ENCODE peak calls at places on chromosomes 6 and 20, in four cellular contexts. S, P, F and O are unnamed samples.

GRCh38 chr6:113995632-113996031 is 24.7 kb upstream of the HDAC2 start:
- DNase-seq in S (no peak), P (peak; percentile 98), F (no peak), O (peak; percentile 86)

GRCh38 chr6:119830069-119830468 is 480.5 kb upstream of the MAN1A1 start:
- DNase-seq in S (no peak), P (no peak), F (no peak), O (no peak)

GRCh38 chr20:44702776-44703175 is 12.4 kb upstream of the CCN5 start:
- DNase-seq in S (no peak), P (peak; percentile 91), F (no peak), O (peak; percentile 94)

GRCh38 chr6:162151050-162151658 is 576.4 kb downstream of the PRKN start:
- DNase-seq in S (no peak), P (no peak), F (no peak), O (no peak)

GRCh38 chr6:68527691-68528090 is 107.4 kb upstream of the ADGRB3 start:
- DNase-seq in S (no peak), P (no peak), F (no peak), O (no peak)

GRCh38 chr6:39430968-39431523 is 108.5 kb upstream of the KCNK16 start:
- DNase-seq in S (no peak), P (no peak), F (no peak), O (no peak)

GRCh38 chr6:40692311-40692710 is 105.1 kb upstream of the LRFN2 start:
- DNase-seq in S (no peak), P (no peak), F (no peak), O (no peak)

GRCh38 chr6:160133441-160134336 is 12.1 kb downstream of the SLC22A1 start:
- DNase-seq in S (no peak), P (no peak), F (no peak), O (no peak)

GRCh38 chr20:3894796-3895195 is 5.6 kb downstream of the PANK2 start:
- DNase-seq in S (no peak), P (no peak), F (no peak), O (no peak)
- H3K4me3 ChIP-seq in S (peak overlapping the region; percentile 45), P (no peak overlapping the region), F (no peak overlapping the region), O (no peak overlapping the region)

DNA sequence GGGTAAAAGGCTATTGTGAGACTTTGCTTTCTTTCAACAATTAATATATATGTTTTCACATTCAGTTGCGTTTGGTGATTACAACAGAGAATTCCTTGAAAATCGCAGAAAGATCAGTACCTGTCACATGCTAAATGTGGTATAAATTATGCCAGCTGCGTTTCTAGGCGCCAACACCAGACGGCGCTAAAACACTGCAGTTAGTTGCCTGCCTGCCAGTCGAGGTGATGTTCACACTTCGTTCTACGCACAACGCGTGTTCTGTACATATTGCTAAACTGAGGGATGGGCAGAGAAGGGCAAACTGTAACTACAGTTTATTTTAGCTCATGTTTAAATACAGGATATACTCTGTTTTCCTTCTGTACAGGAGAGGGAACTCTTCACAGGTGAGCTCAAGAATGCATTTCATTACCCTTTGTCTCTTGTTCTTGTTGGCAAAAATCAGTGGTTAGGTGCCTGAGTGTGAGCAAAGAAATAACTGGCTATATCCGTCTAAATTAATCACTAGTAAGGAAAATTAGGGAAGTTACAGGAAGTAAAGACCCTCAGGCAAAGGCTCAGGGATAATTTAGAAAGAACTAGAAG is 100.1 kb upstream of the RGS17 start:
- DNase-seq in S (no peak), P (peak; percentile 12), F (peak; percentile 7), O (peak; percentile 33)
- TF ChIP-seq FOS in S (no peak), P (no peak), F (no peak), O (no peak)

DNA sequence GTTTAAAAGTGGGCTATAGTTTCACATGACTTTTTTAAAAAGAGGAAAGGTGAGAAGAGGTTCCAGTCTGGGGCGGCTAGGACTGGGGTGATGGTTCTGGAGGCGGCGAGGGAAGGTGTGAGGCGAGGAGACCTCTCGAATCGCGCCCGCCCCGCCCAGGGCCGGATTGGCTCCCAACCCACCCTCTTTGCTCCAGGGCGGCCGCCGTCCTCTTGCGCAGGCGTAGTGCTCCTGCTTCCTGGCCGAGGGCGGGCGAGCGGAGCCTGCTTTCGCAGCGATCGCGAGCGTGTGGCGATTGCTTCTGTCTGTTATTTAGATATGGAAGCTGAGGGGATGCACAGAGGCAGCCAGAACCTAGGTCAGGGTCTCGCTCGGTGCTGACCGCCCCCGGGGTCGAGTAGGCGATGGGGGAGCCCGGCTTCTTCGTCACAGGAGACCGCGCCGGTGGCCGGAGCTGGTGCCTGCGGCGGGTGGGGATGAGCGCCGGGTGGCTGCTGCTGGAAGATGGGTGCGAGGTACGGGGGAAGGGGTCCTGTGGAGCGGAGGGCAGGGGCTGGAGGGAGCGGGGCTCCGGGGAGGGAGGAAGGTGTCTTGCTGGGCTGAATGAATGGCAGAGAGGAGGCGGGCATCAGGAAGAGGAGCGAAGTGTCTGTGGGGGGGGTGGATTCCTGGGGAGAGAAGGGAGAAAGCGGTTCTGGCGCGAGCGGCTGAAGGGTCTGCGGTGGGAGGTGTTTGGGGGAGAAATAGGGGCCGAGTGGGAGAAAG is at the start of gene RNF8:
- DNase-seq in S (peak; percentile 64), P (peak; percentile 82), F (peak; percentile 97), O (peak; percentile 92)
- TF ChIP-seq POLR2A in S (peak; percentile 85), P (peak; percentile 9), F (peak; percentile 86), O (peak; percentile 76)

GRCh38 chr6:167420177-167420576 is 95.3 kb downstream of the TTLL2 start:
- DNase-seq in S (no peak), P (no peak), F (no peak), O (no peak)
- H3K4me3 ChIP-seq in S (no peak overlapping the region), P (no peak overlapping the region), F (no peak overlapping the region), O (no peak overlapping the region)

DNA sequence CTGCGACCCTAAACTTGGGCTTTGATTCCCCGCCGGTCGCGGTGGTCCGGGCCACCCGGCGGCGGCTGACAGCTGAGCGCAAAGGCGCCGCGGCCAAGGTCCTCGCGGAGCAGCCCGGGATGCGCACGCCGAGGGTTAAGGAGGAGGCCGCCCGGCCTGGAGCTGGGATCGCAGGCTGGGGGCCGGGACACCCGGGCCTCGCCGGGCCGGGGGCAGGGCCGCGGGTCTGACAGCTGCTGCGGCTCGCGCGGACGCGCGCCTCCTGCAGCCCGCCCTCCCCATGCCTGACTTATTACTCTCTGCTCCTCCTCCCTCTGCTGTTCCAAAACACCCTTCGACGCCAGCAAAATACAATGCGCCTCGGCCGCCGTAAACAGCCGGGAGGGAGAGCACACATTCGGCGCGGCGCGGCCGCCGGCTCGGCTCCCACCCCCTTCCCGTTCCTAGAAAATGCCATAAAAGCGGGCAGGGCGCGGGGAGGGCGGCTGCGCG is 743 bp downstream of the BACH2 start:
- DNase-seq in S (no peak), P (peak; percentile 68), F (peak; percentile 67), O (peak; percentile 73)
- TF ChIP-seq FOS in S (no peak), P (no peak), F (no peak), O (no peak)

GRCh38 chr6:131970460-131970859 is 19.3 kb upstream of the CCN2 start:
- DNase-seq in S (no peak), P (no peak), F (no peak), O (no peak)
- TF ChIP-seq POLR2A in S (no peak), P (no peak), F (no peak), O (no peak)

DNA sequence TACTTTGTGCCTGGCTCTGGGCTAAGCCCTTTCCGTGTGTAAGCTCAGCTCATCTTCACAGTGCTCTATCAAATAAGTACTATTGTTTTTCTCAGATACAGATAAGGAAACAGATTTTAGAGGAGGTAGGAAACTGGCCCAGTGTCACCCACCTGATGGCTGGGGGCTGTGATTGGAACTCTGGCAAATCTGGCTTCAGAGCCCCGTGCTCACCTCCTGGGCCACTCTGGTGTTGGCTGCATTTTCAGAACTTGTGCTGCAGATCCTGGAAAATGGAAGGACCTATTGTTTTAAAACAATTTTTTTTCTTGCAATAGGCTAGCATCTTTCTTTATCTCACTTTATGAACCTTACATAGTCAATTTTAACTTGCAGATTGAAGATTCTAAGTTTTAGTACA is 5.7 kb downstream of the STX16 start:
- DNase-seq in S (no peak), P (no peak), F (no peak), O (no peak)
- H3K4me3 ChIP-seq in S (peak overlapping the region; percentile 11), P (no peak overlapping the region), F (no peak overlapping the region), O (no peak overlapping the region)

GRCh38 chr6:2760882-2761842 is 4.0 kb upstream of the WRNIP1 start:
- DNase-seq in S (no peak), P (no peak), F (peak; percentile 49), O (peak; percentile 26)
- TF ChIP-seq FOS in S (no peak), P (no peak), F (no peak), O (no peak)

GRCh38 chr6:3291346-3291745 is 32.6 kb downstream of the PSMG4 start:
- DNase-seq in S (no peak), P (no peak), F (no peak), O (no peak)
- TF ChIP-seq POLR2A in S (no peak), P (no peak), F (no peak), O (no peak)

GRCh38 chr6:91304506-91304905 is 717.6 kb upstream of the MAP3K7 start:
- DNase-seq in S (no peak), P (no peak), F (no peak), O (no peak)

GRCh38 chr6:91305755-91306154 is 718.9 kb upstream of the MAP3K7 start:
- DNase-seq in S (no peak), P (no peak), F (no peak), O (no peak)

GRCh38 chr6:91303326-91303725 is 716.5 kb upstream of the MAP3K7 start:
- DNase-seq in S (no peak), P (no peak), F (no peak), O (no peak)

GRCh38 chr6:91298543-91299145 is 711.8 kb upstream of the MAP3K7 start:
- DNase-seq in S (no peak), P (no peak), F (no peak), O (no peak)

GRCh38 chr6:91299544-91300491 is 712.9 kb upstream of the MAP3K7 start:
- DNase-seq in S (no peak), P (peak; percentile 73), F (no peak), O (no peak)
- H3K4me3 ChIP-seq in S (no peak overlapping the region), P (no peak overlapping the region), F (no peak overlapping the region), O (no peak overlapping the region)